ENCODE peak calls at places on chromosome 19, in four cellular contexts. One of them, this sample, is unnamed.

GRCh38 chr19:1929051-1929742 is 11.8 kb upstream of the CSNK1G2 start:
- DNase-seq in stimulated activated naive CD8-positive, alpha-beta T cell treated with anti-CD3 and anti-CD28 coated beads, Interleukin-15, Interleukin-2, amounts not matched to agents 100 U/mL and 50 U/mL, for 24 hours: peak; percentile 90
- DNase-seq in fibroblast of lung: peak; percentile 65
- DNase-seq in GM03348: peak; percentile 93
- DNase-seq in this sample: peak; percentile 93

GRCh38 chr19:37594982-37595382 is 306 bp downstream of the ZNF540 start:
- DNase-seq in fibroblast of lung: no peak
- DNase-seq in stimulated activated naive CD8-positive, alpha-beta T cell treated with anti-CD3 and anti-CD28 coated beads, Interleukin-15, Interleukin-2, amounts not matched to agents 100 U/mL and 50 U/mL, for 24 hours: peak; percentile 57
- DNase-seq in GM03348: peak; percentile 61
- DNase-seq in this sample: no peak

GRCh38 chr19:45947926-45948325 is 25.7 kb downstream of the NOVA2 start:
- DNase-seq in fibroblast of lung: no peak
- DNase-seq in GM03348: no peak
- DNase-seq in stimulated activated naive CD8-positive, alpha-beta T cell treated with anti-CD3 and anti-CD28 coated beads, Interleukin-15, Interleukin-2, amounts not matched to agents 100 U/mL and 50 U/mL, for 24 hours: no peak
- DNase-seq in this sample: no peak

GRCh38 chr19:50258918-50259372 is 55.5 kb downstream of the MYH14 start:
- DNase-seq in stimulated activated naive CD8-positive, alpha-beta T cell treated with anti-CD3 and anti-CD28 coated beads, Interleukin-15, Interleukin-2, amounts not matched to agents 100 U/mL and 50 U/mL, for 24 hours: peak; percentile 53
- DNase-seq in fibroblast of lung: no peak
- DNase-seq in GM03348: peak; percentile 33
- DNase-seq in this sample: peak; percentile 62

GRCh38 chr19:16901491-16902175 is 12.8 kb downstream of the F2RL3 start:
- DNase-seq in fibroblast of lung: no peak
- DNase-seq in GM03348: no peak
- DNase-seq in stimulated activated naive CD8-positive, alpha-beta T cell treated with anti-CD3 and anti-CD28 coated beads, Interleukin-15, Interleukin-2, amounts not matched to agents 100 U/mL and 50 U/mL, for 24 hours: no peak
- DNase-seq in this sample: no peak

GRCh38 chr19:2188708-2189385 is 25.1 kb downstream of the DOT1L start:
- DNase-seq in GM03348: no peak
- DNase-seq in stimulated activated naive CD8-positive, alpha-beta T cell treated with anti-CD3 and anti-CD28 coated beads, Interleukin-15, Interleukin-2, amounts not matched to agents 100 U/mL and 50 U/mL, for 24 hours: no peak
- DNase-seq in fibroblast of lung: peak; percentile 43
- DNase-seq in this sample: no peak

GRCh38 chr19:3459322-3459881 is 20.9 kb downstream of the SMIM24 start:
- DNase-seq in stimulated activated naive CD8-positive, alpha-beta T cell treated with anti-CD3 and anti-CD28 coated beads, Interleukin-15, Interleukin-2, amounts not matched to agents 100 U/mL and 50 U/mL, for 24 hours: no peak
- DNase-seq in fibroblast of lung: peak; percentile 95
- DNase-seq in GM03348: peak; percentile 97
- DNase-seq in this sample: no peak

GRCh38 chr19:5038631-5039271 is 69.8 kb downstream of the KDM4B start:
- DNase-seq in fibroblast of lung: peak; percentile 27
- DNase-seq in GM03348: peak; percentile 51
- DNase-seq in stimulated activated naive CD8-positive, alpha-beta T cell treated with anti-CD3 and anti-CD28 coated beads, Interleukin-15, Interleukin-2, amounts not matched to agents 100 U/mL and 50 U/mL, for 24 hours: no peak
- DNase-seq in this sample: no peak

GRCh38 chr19:38047048-38047435 is 140.0 kb downstream of the SIPA1L3 start:
- DNase-seq in GM03348: no peak
- DNase-seq in fibroblast of lung: no peak
- DNase-seq in stimulated activated naive CD8-positive, alpha-beta T cell treated with anti-CD3 and anti-CD28 coated beads, Interleukin-15, Interleukin-2, amounts not matched to agents 100 U/mL and 50 U/mL, for 24 hours: peak; percentile 31
- DNase-seq in this sample: peak; percentile 28

GRCh38 chr19:9981406-9982260 is 28.7 kb downstream of the COL5A3 start:
- DNase-seq in GM03348: peak; percentile 44
- DNase-seq in fibroblast of lung: no peak
- DNase-seq in stimulated activated naive CD8-positive, alpha-beta T cell treated with anti-CD3 and anti-CD28 coated beads, Interleukin-15, Interleukin-2, amounts not matched to agents 100 U/mL and 50 U/mL, for 24 hours: no peak
- DNase-seq in this sample: no peak

GRCh38 chr19:49361438-49362047 is 673 bp downstream of the TEAD2 start:
- DNase-seq in fibroblast of lung: peak; percentile 90
- DNase-seq in stimulated activated naive CD8-positive, alpha-beta T cell treated with anti-CD3 and anti-CD28 coated beads, Interleukin-15, Interleukin-2, amounts not matched to agents 100 U/mL and 50 U/mL, for 24 hours: peak; percentile 36
- DNase-seq in GM03348: peak; percentile 94
- DNase-seq in this sample: no peak

GRCh38 chr19:13040232-13040915 is 45.1 kb downstream of the NFIX start:
- DNase-seq in fibroblast of lung: no peak
- DNase-seq in GM03348: no peak
- DNase-seq in stimulated activated naive CD8-positive, alpha-beta T cell treated with anti-CD3 and anti-CD28 coated beads, Interleukin-15, Interleukin-2, amounts not matched to agents 100 U/mL and 50 U/mL, for 24 hours: no peak
- DNase-seq in this sample: no peak

GRCh38 chr19:44598880-44599279 is 14.5 kb upstream of the IGSF23 start:
- DNase-seq in GM03348: no peak
- DNase-seq in fibroblast of lung: no peak
- DNase-seq in stimulated activated naive CD8-positive, alpha-beta T cell treated with anti-CD3 and anti-CD28 coated beads, Interleukin-15, Interleukin-2, amounts not matched to agents 100 U/mL and 50 U/mL, for 24 hours: no peak
- DNase-seq in this sample: no peak

GRCh38 chr19:47729468-47729798 is 15.9 kb upstream of the NOP53 start:
- DNase-seq in fibroblast of lung: peak; percentile 84
- DNase-seq in stimulated activated naive CD8-positive, alpha-beta T cell treated with anti-CD3 and anti-CD28 coated beads, Interleukin-15, Interleukin-2, amounts not matched to agents 100 U/mL and 50 U/mL, for 24 hours: no peak
- DNase-seq in GM03348: peak; percentile 83
- DNase-seq in this sample: no peak

GRCh38 chr19:45542234-45542668 is 35.0 kb downstream of the VASP start:
- DNase-seq in stimulated activated naive CD8-positive, alpha-beta T cell treated with anti-CD3 and anti-CD28 coated beads, Interleukin-15, Interleukin-2, amounts not matched to agents 100 U/mL and 50 U/mL, for 24 hours: no peak
- DNase-seq in GM03348: no peak
- DNase-seq in fibroblast of lung: no peak
- DNase-seq in this sample: no peak

GRCh38 chr19:48715681-48716171 is 3.8 kb downstream of the MAMSTR start:
- DNase-seq in GM03348: peak; percentile 27
- DNase-seq in stimulated activated naive CD8-positive, alpha-beta T cell treated with anti-CD3 and anti-CD28 coated beads, Interleukin-15, Interleukin-2, amounts not matched to agents 100 U/mL and 50 U/mL, for 24 hours: no peak
- DNase-seq in fibroblast of lung: no peak
- DNase-seq in this sample: no peak

GRCh38 chr19:2259331-2259730 is 3.1 kb upstream of the JSRP1 start:
- DNase-seq in stimulated activated naive CD8-positive, alpha-beta T cell treated with anti-CD3 and anti-CD28 coated beads, Interleukin-15, Interleukin-2, amounts not matched to agents 100 U/mL and 50 U/mL, for 24 hours: no peak
- DNase-seq in fibroblast of lung: no peak
- DNase-seq in GM03348: no peak
- DNase-seq in this sample: no peak

GRCh38 chr19:7528192-7528519 is 5.7 kb downstream of the MCOLN1 start:
- DNase-seq in stimulated activated naive CD8-positive, alpha-beta T cell treated with anti-CD3 and anti-CD28 coated beads, Interleukin-15, Interleukin-2, amounts not matched to agents 100 U/mL and 50 U/mL, for 24 hours: no peak
- DNase-seq in fibroblast of lung: no peak
- DNase-seq in GM03348: no peak
- DNase-seq in this sample: no peak

GRCh38 chr19:2631213-2631821 is 71.2 kb downstream of the GNG7 start:
- DNase-seq in stimulated activated naive CD8-positive, alpha-beta T cell treated with anti-CD3 and anti-CD28 coated beads, Interleukin-15, Interleukin-2, amounts not matched to agents 100 U/mL and 50 U/mL, for 24 hours: no peak
- DNase-seq in fibroblast of lung: peak; percentile 48
- DNase-seq in GM03348: no peak
- DNase-seq in this sample: no peak

GRCh38 chr19:3243851-3244700 is 19.6 kb downstream of the CELF5 start:
- DNase-seq in GM03348: peak; percentile 64
- DNase-seq in stimulated activated naive CD8-positive, alpha-beta T cell treated with anti-CD3 and anti-CD28 coated beads, Interleukin-15, Interleukin-2, amounts not matched to agents 100 U/mL and 50 U/mL, for 24 hours: peak; percentile 62
- DNase-seq in fibroblast of lung: peak; percentile 56
- DNase-seq in this sample: peak; percentile 59

GRCh38 chr19:18879579-18880373 is 16.2 kb downstream of the CERS1 start:
- DNase-seq in fibroblast of lung: no peak
- DNase-seq in stimulated activated naive CD8-positive, alpha-beta T cell treated with anti-CD3 and anti-CD28 coated beads, Interleukin-15, Interleukin-2, amounts not matched to agents 100 U/mL and 50 U/mL, for 24 hours: peak; percentile 47
- DNase-seq in GM03348: peak; percentile 50
- DNase-seq in this sample: no peak

GRCh38 chr19:41376241-41376997 is at the start of gene TMEM91:
- DNase-seq in stimulated activated naive CD8-positive, alpha-beta T cell treated with anti-CD3 and anti-CD28 coated beads, Interleukin-15, Interleukin-2, amounts not matched to agents 100 U/mL and 50 U/mL, for 24 hours: peak; percentile 22
- DNase-seq in GM03348: peak; percentile 65
- DNase-seq in fibroblast of lung: peak; percentile 44
- DNase-seq in this sample: no peak

GRCh38 chr19:3154957-3155736 is 19.3 kb downstream of the GNA15 start:
- DNase-seq in fibroblast of lung: peak; percentile 97
- DNase-seq in stimulated activated naive CD8-positive, alpha-beta T cell treated with anti-CD3 and anti-CD28 coated beads, Interleukin-15, Interleukin-2, amounts not matched to agents 100 U/mL and 50 U/mL, for 24 hours: peak; percentile 85
- DNase-seq in GM03348: peak; percentile 95
- DNase-seq in this sample: peak; percentile 90

GRCh38 chr19:6697291-6697690 is 23.2 kb downstream of the C3 start:
- DNase-seq in GM03348: no peak
- DNase-seq in stimulated activated naive CD8-positive, alpha-beta T cell treated with anti-CD3 and anti-CD28 coated beads, Interleukin-15, Interleukin-2, amounts not matched to agents 100 U/mL and 50 U/mL, for 24 hours: peak; percentile 23
- DNase-seq in fibroblast of lung: no peak
- DNase-seq in this sample: no peak

GRCh38 chr19:54271106-54271505 is 9.8 kb downstream of the LILRB2 start:
- DNase-seq in stimulated activated naive CD8-positive, alpha-beta T cell treated with anti-CD3 and anti-CD28 coated beads, Interleukin-15, Interleukin-2, amounts not matched to agents 100 U/mL and 50 U/mL, for 24 hours: no peak
- DNase-seq in fibroblast of lung: no peak
- DNase-seq in GM03348: no peak
- DNase-seq in this sample: no peak

GRCh38 chr19:33490041-33490451 is 31.5 kb downstream of the PEPD start:
- DNase-seq in stimulated activated naive CD8-positive, alpha-beta T cell treated with anti-CD3 and anti-CD28 coated beads, Interleukin-15, Interleukin-2, amounts not matched to agents 100 U/mL and 50 U/mL, for 24 hours: no peak
- DNase-seq in GM03348: no peak
- DNase-seq in fibroblast of lung: no peak
- DNase-seq in this sample: no peak

GRCh38 chr19:54189020-54189667 is at the start of gene MBOAT7:
- DNase-seq in fibroblast of lung: no peak
- DNase-seq in stimulated activated naive CD8-positive, alpha-beta T cell treated with anti-CD3 and anti-CD28 coated beads, Interleukin-15, Interleukin-2, amounts not matched to agents 100 U/mL and 50 U/mL, for 24 hours: no peak
- DNase-seq in GM03348: no peak
- DNase-seq in this sample: peak; percentile 84

GRCh38 chr19:2634228-2634951 is 68.1 kb downstream of the GNG7 start:
- DNase-seq in stimulated activated naive CD8-positive, alpha-beta T cell treated with anti-CD3 and anti-CD28 coated beads, Interleukin-15, Interleukin-2, amounts not matched to agents 100 U/mL and 50 U/mL, for 24 hours: no peak
- DNase-seq in fibroblast of lung: peak; percentile 60
- DNase-seq in GM03348: no peak
- DNase-seq in this sample: no peak

GRCh38 chr19:40280608-40281221 is 4.4 kb downstream of the AKT2 start:
- DNase-seq in GM03348: no peak
- DNase-seq in stimulated activated naive CD8-positive, alpha-beta T cell treated with anti-CD3 and anti-CD28 coated beads, Interleukin-15, Interleukin-2, amounts not matched to agents 100 U/mL and 50 U/mL, for 24 hours: no peak
- DNase-seq in fibroblast of lung: no peak
- DNase-seq in this sample: no peak

GRCh38 chr19:6372594-6373095 is at the start of gene ALKBH7:
- DNase-seq in GM03348: peak; percentile 97
- DNase-seq in fibroblast of lung: peak; percentile 100
- DNase-seq in stimulated activated naive CD8-positive, alpha-beta T cell treated with anti-CD3 and anti-CD28 coated beads, Interleukin-15, Interleukin-2, amounts not matched to agents 100 U/mL and 50 U/mL, for 24 hours: peak; percentile 94
- DNase-seq in this sample: peak; percentile 94

GRCh38 chr19:39543477-39543857 is 3.5 kb upstream of the EID2 start:
- DNase-seq in stimulated activated naive CD8-positive, alpha-beta T cell treated with anti-CD3 and anti-CD28 coated beads, Interleukin-15, Interleukin-2, amounts not matched to agents 100 U/mL and 50 U/mL, for 24 hours: no peak
- DNase-seq in fibroblast of lung: no peak
- DNase-seq in GM03348: no peak
- DNase-seq in this sample: no peak

GRCh38 chr19:23872282-23872919 is 42.3 kb upstream of the ZNF726 start:
- DNase-seq in stimulated activated naive CD8-positive, alpha-beta T cell treated with anti-CD3 and anti-CD28 coated beads, Interleukin-15, Interleukin-2, amounts not matched to agents 100 U/mL and 50 U/mL, for 24 hours: no peak
- DNase-seq in GM03348: no peak
- DNase-seq in fibroblast of lung: no peak
- DNase-seq in this sample: no peak

GRCh38 chr19:780935-781334 is 16.3 kb upstream of the PTBP1 start:
- DNase-seq in GM03348: no peak
- DNase-seq in fibroblast of lung: no peak
- DNase-seq in stimulated activated naive CD8-positive, alpha-beta T cell treated with anti-CD3 and anti-CD28 coated beads, Interleukin-15, Interleukin-2, amounts not matched to agents 100 U/mL and 50 U/mL, for 24 hours: no peak
- DNase-seq in this sample: no peak

GRCh38 chr19:18149596-18149975 is 3.4 kb upstream of the PIK3R2 start:
- DNase-seq in GM03348: no peak
- DNase-seq in stimulated activated naive CD8-positive, alpha-beta T cell treated with anti-CD3 and anti-CD28 coated beads, Interleukin-15, Interleukin-2, amounts not matched to agents 100 U/mL and 50 U/mL, for 24 hours: no peak
- DNase-seq in fibroblast of lung: no peak
- DNase-seq in this sample: no peak

GRCh38 chr19:29831041-29831548 is 19.3 kb downstream of the CCNE1 start:
- DNase-seq in GM03348: no peak
- DNase-seq in fibroblast of lung: no peak
- DNase-seq in stimulated activated naive CD8-positive, alpha-beta T cell treated with anti-CD3 and anti-CD28 coated beads, Interleukin-15, Interleukin-2, amounts not matched to agents 100 U/mL and 50 U/mL, for 24 hours: peak; percentile 52
- DNase-seq in this sample: peak; percentile 54

GRCh38 chr19:862529-863304 is 3.3 kb downstream of the CFD start:
- DNase-seq in GM03348: peak; percentile 54
- DNase-seq in fibroblast of lung: peak; percentile 56
- DNase-seq in stimulated activated naive CD8-positive, alpha-beta T cell treated with anti-CD3 and anti-CD28 coated beads, Interleukin-15, Interleukin-2, amounts not matched to agents 100 U/mL and 50 U/mL, for 24 hours: peak; percentile 82
- DNase-seq in this sample: peak; percentile 83

GRCh38 chr19:29665215-29665825 is at the start of gene PLEKHF1:
- DNase-seq in GM03348: peak; percentile 97
- DNase-seq in fibroblast of lung: peak; percentile 75
- DNase-seq in stimulated activated naive CD8-positive, alpha-beta T cell treated with anti-CD3 and anti-CD28 coated beads, Interleukin-15, Interleukin-2, amounts not matched to agents 100 U/mL and 50 U/mL, for 24 hours: peak; percentile 94
- DNase-seq in this sample: peak; percentile 97

GRCh38 chr19:16532440-16533273 is 9.6 kb downstream of the CHERP start:
- DNase-seq in fibroblast of lung: no peak
- DNase-seq in stimulated activated naive CD8-positive, alpha-beta T cell treated with anti-CD3 and anti-CD28 coated beads, Interleukin-15, Interleukin-2, amounts not matched to agents 100 U/mL and 50 U/mL, for 24 hours: no peak
- DNase-seq in GM03348: no peak
- DNase-seq in this sample: no peak

GRCh38 chr19:6373813-6374108 is 1.2 kb downstream of the ALKBH7 start:
- DNase-seq in stimulated activated naive CD8-positive, alpha-beta T cell treated with anti-CD3 and anti-CD28 coated beads, Interleukin-15, Interleukin-2, amounts not matched to agents 100 U/mL and 50 U/mL, for 24 hours: no peak
- DNase-seq in GM03348: no peak
- DNase-seq in fibroblast of lung: no peak
- DNase-seq in this sample: no peak

This sample was measured in GM13976.